ENCODE peak calls at places on chromosomes 16 and 17, in nine cellular contexts. Q is astrocyte; B is adrenal gland; M is psoas muscle; L is lower lobe of right lung; D is CD8-positive, alpha-beta T cell; E is A673; G is neural progenitor cell; N is IMR-90. T is an unnamed sample.
A peak's percentile ranks its signal among the peaks of the same experiment; 100 is the strongest.

GRCh38 chr17:4893272-4893671 is 6.1 kb upstream of the C17orf107 start:
- DNase-seq in D (no peak), N (no peak), L (no peak), M (no peak), G (no peak), E (no peak), B (no peak), Q (no peak), T (no peak)

GRCh38 chr17:66543526-66543925 is 241.1 kb downstream of the PRKCA start:
- DNase-seq in M (no peak), L (no peak), E (no peak), Q (peak; percentile 52), G (no peak), D (no peak), N (no peak), B (no peak), T (no peak)

GRCh38 chr17:11241611-11242226 is 706 bp downstream of the SHISA6 start:
- DNase-seq in G (no peak), B (no peak), N (no peak), D (no peak), Q (no peak), L (peak; percentile 54), E (peak; percentile 38), M (peak; percentile 20), T (no peak)

GRCh38 chr16:58026139-58026704 is 668 bp downstream of the MMP15 start:
- DNase-seq in N (peak; percentile 17), M (peak; percentile 64), E (peak; percentile 47), G (peak; percentile 65), D (no peak), B (peak; percentile 71), L (peak; percentile 69), Q (peak; percentile 28), T (peak; percentile 61)

GRCh38 chr17:64411999-64412771 is 21.5 kb upstream of the PECAM1 start:
- DNase-seq in N (no peak), D (no peak), G (peak; percentile 87), E (peak; percentile 57), Q (peak; percentile 48), M (peak; percentile 50), L (peak; percentile 79), B (peak; percentile 47), T (peak; percentile 49)

GRCh38 chr17:78852709-78853111 is 12.1 kb upstream of the USP36 start:
- DNase-seq in N (peak; percentile 64), Q (no peak), B (no peak), L (no peak), G (no peak), M (no peak), E (no peak), D (no peak), T (no peak)

GRCh38 chr16:53549970-53550406 is 47.0 kb upstream of the AKTIP start:
- DNase-seq in E (peak; percentile 90), M (no peak), Q (peak; percentile 60), L (no peak), D (peak; percentile 63), N (peak; percentile 82), G (peak; percentile 84), B (peak; percentile 71), T (peak; percentile 66)

GRCh38 chr17:1515640-1516402 is 591 bp downstream of the INPP5K start:
- DNase-seq in N (peak; percentile 91), D (peak; percentile 69), G (peak; percentile 89), Q (peak; percentile 74), B (peak; percentile 77), M (no peak), L (peak; percentile 55), E (peak; percentile 85), T (no peak)

GRCh38 chr16:75250809-75251279 is 580 bp downstream of the BCAR1 start:
- DNase-seq in G (peak; percentile 55), Q (no peak), B (peak; percentile 61), E (peak; percentile 34), N (no peak), D (no peak), M (peak; percentile 57), L (no peak), T (no peak)

GRCh38 chr16:30896203-30896889 is at the start of gene CTF1:
- DNase-seq in E (peak; percentile 71), D (no peak), G (peak; percentile 92), M (peak; percentile 80), N (peak; percentile 89), L (peak; percentile 81), B (peak; percentile 77), Q (peak; percentile 79), T (peak; percentile 35)

GRCh38 chr16:46972971-46973456 is 460 bp downstream of the DNAJA2 start:
- DNase-seq in M (peak; percentile 37), N (no peak), L (peak; percentile 68), E (peak; percentile 12), Q (no peak), B (peak; percentile 66), D (peak; percentile 61), G (peak; percentile 67), T (no peak)

GRCh38 chr17:81558115-81558468 is 5.9 kb upstream of the FAAP100 start:
- DNase-seq in N (no peak), E (no peak), B (no peak), L (no peak), G (no peak), D (no peak), M (no peak), Q (no peak), T (no peak)

GRCh38 chr17:29246638-29247037 is at the start of gene CRYBA1:
- DNase-seq in B (no peak), N (no peak), D (no peak), L (no peak), Q (no peak), G (peak; percentile 83), E (no peak), M (no peak), T (no peak)
- H3K27ac ChIP-seq in B (no peak within 1 kb of the TSS), N (no peak within 1 kb of the TSS), D (no peak within 1 kb of the TSS), L (no peak within 1 kb of the TSS), Q (no peak within 1 kb of the TSS), G (peak within 1 kb of the TSS; percentile 63), E (no peak within 1 kb of the TSS), M (no peak within 1 kb of the TSS), T (no peak within 1 kb of the TSS)

GRCh38 chr16:21952793-21953540 is at the start of gene UQCRC2:
- DNase-seq in Q (peak; percentile 88), D (peak; percentile 88), L (peak; percentile 93), E (peak; percentile 95), M (peak; percentile 87), B (peak; percentile 93), G (peak; percentile 95), N (peak; percentile 93), T (peak; percentile 89)
- H3K4me3 ChIP-seq in Q (peak within 1 kb of the TSS; percentile 98), D (peak within 1 kb of the TSS; percentile 87), L (peak within 1 kb of the TSS; percentile 82), E (peak within 1 kb of the TSS; percentile 74), M (peak within 1 kb of the TSS; percentile 97), B (peak within 1 kb of the TSS; percentile 82), G (peak within 1 kb of the TSS; percentile 92), N (peak within 1 kb of the TSS; percentile 73), T (peak within 1 kb of the TSS; percentile 92)

GRCh38 chr17:36653374-36653773 is 52.0 kb downstream of the MRM1 start:
- DNase-seq in L (no peak), B (no peak), E (no peak), G (peak; percentile 38), D (no peak), Q (no peak), M (no peak), N (no peak), T (no peak)

GRCh38 chr17:36661047-36661666 is 59.8 kb downstream of the MRM1 start:
- DNase-seq in N (no peak), Q (no peak), M (no peak), E (no peak), L (no peak), G (no peak), D (no peak), B (no peak), T (no peak)

GRCh38 chr17:36657390-36657762 is 56.0 kb downstream of the MRM1 start:
- DNase-seq in B (no peak), L (no peak), M (no peak), Q (no peak), N (no peak), E (no peak), G (no peak), D (no peak), T (no peak)

GRCh38 chr17:36661688-36662087 is 60.3 kb downstream of the MRM1 start:
- DNase-seq in M (no peak), B (no peak), N (no peak), Q (no peak), D (no peak), G (no peak), L (no peak), E (no peak), T (no peak)

DNA sequence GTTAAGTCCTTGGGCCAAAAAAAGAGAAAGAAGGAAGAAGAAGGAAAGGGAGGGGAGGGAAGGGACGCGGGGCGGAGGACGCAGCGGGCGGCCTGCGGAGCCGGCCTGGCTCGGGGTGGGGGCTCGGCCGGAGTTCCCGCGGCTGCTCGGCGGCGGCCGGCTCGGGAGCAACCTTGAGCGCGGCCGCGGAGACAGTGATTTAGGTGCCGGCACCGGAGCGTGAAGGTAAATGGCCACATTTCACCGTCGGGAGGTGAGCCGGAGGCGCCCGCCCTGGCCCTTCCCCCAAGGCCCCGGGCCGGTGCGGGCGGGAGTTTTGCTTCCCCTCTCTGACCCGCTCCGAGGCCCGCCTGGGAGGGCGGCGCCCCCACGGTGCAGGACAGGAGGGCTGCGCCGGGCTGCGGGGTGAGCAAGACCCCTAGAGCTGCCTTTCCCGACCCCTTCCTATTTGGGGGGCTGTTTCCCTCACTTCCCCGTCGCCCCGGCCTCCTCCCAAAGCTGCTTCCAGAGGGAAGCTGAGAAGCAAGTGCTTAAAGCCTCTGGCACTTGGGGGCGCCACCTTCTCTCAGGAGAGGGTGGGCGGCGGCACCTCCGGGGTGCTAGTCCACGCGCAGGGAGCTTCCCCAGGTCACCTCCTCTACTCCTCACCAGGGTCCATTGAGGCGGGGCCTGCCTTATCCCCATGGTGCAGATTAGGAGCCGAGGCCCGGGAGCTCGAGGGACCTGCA is 56.5 kb downstream of the MRM1 start:
- DNase-seq in D (peak; percentile 58), M (no peak), E (peak; percentile 3), L (no peak), N (no peak), Q (no peak), G (peak; percentile 76), B (peak; percentile 10), T (peak; percentile 25)
- TF ChIP-seq CTCF in D (no peak), M (no peak), E (peak; percentile 28), L (no peak), N (no peak), Q (peak; percentile 5), G (peak; percentile 64), B (no peak), T (no peak)

GRCh38 chr17:83105512-83105911 is 26.1 kb downstream of the METRNL start:
- DNase-seq in L (no peak), G (no peak), N (no peak), Q (no peak), M (no peak), B (no peak), E (no peak), D (no peak), T (no peak)

GRCh38 chr17:83104577-83105505 is 25.4 kb downstream of the METRNL start:
- DNase-seq in G (no peak), Q (no peak), E (no peak), B (no peak), D (no peak), L (no peak), M (no peak), N (no peak), T (no peak)

GRCh38 chr17:83107656-83108048 is 28.2 kb downstream of the METRNL start:
- DNase-seq in B (no peak), N (no peak), M (no peak), D (no peak), E (no peak), G (no peak), L (no peak), Q (no peak), T (no peak)

GRCh38 chr17:83106913-83107655 is 27.7 kb downstream of the METRNL start:
- DNase-seq in G (no peak), D (no peak), L (no peak), M (peak; percentile 73), E (no peak), B (no peak), N (no peak), Q (no peak), T (no peak)

GRCh38 chr17:83106036-83106577 is 26.7 kb downstream of the METRNL start:
- DNase-seq in Q (no peak), N (no peak), E (no peak), D (no peak), G (no peak), B (no peak), M (no peak), L (no peak), T (no peak)
- H3K27ac ChIP-seq in Q (no peak overlapping the region), N (no peak overlapping the region), E (no peak overlapping the region), D (no peak overlapping the region), G (no peak overlapping the region), B (no peak overlapping the region), M (no peak overlapping the region), L (no peak overlapping the region), T (no peak overlapping the region)